ENCODE peak calls at places on chromosomes 7 and 10, in five cellular contexts. A is H9, M is H1, B is neuronal stem cell, C is trophoblast cell. E is an unnamed sample.

GRCh38 chr10:133196936-133197758 is 32.9 kb upstream of the UTF1 start:
- DNase-seq in C (no peak), M (no peak), B (no peak), A (no peak), E (no peak)

GRCh38 chr7:112990619-112991018 is 96.0 kb downstream of the GPR85 start:
- DNase-seq in M (no peak), B (no peak), A (no peak), C (peak; percentile 26), E (peak; percentile 47)

GRCh38 chr7:114901771-114902170 is 20.1 kb upstream of the MDFIC start:
- DNase-seq in A (no peak), B (no peak), C (peak; percentile 95), M (no peak), E (peak; percentile 14)

GRCh38 chr10:50526185-50526584 is 97.6 kb downstream of the SGMS1 start:
- DNase-seq in C (no peak), A (no peak), M (no peak), B (no peak), E (no peak)

GRCh38 chr7:20217193-20217948 is at the start of gene MACC1:
- DNase-seq in C (peak; percentile 93), M (peak; percentile 86), A (peak; percentile 90), B (peak; percentile 23), E (no peak)

GRCh38 chr10:6300106-6300783 is 97.5 kb downstream of the PFKFB3 start:
- DNase-seq in C (peak; percentile 39), M (no peak), B (no peak), A (no peak), E (peak; percentile 46)

GRCh38 chr10:15784662-15785300 is 65.1 kb upstream of the ITGA8 start:
- DNase-seq in A (peak; percentile 35), M (no peak), C (peak; percentile 58), B (no peak), E (peak; percentile 38)

GRCh38 chr10:85794553-85794952 is 572.0 kb downstream of the GRID1 start:
- DNase-seq in M (no peak), A (no peak), C (no peak), B (no peak), E (no peak)

GRCh38 chr7:47576031-47576908 is 5.6 kb downstream of the TNS3 start:
- DNase-seq in B (no peak), M (no peak), C (peak; percentile 98), A (no peak), E (peak; percentile 38)

GRCh38 chr10:102451105-102451969 is at the start of gene C10orf95:
- DNase-seq in M (no peak), A (no peak), B (no peak), C (peak; percentile 74), E (peak; percentile 30)

GRCh38 chr10:63627881-63628296 is 106.7 kb downstream of the REEP3 start:
- DNase-seq in M (no peak), A (no peak), B (no peak), C (no peak), E (peak; percentile 15)

GRCh38 chr7:15607541-15608210 is 45.9 kb upstream of the AGMO start:
- DNase-seq in A (no peak), B (no peak), M (no peak), C (no peak), E (peak; percentile 11)

GRCh38 chr7:24570983-24571382 is 2.3 kb upstream of the PALS2 start:
- DNase-seq in C (no peak), B (no peak), M (no peak), A (no peak), E (no peak)

GRCh38 chr7:117020605-117021002 is 67.3 kb downstream of the ST7 start:
- DNase-seq in B (peak; percentile 43), C (no peak), M (no peak), A (no peak), E (no peak)

GRCh38 chr7:101163281-101164070 is 1.9 kb downstream of the VGF start:
- DNase-seq in M (no peak), B (no peak), C (peak; percentile 41), A (peak; percentile 82), E (no peak)

GRCh38 chr10:43396928-43397624 is 11.9 kb downstream of the HNRNPF start:
- DNase-seq in B (peak; percentile 79), A (peak; percentile 93), C (peak; percentile 76), M (no peak), E (peak; percentile 92)
- H2BK120ac ChIP-seq in B (no peak overlapping the region), A (no peak overlapping the region), C (peak overlapping the region; percentile 87), M (no peak overlapping the region), E (peak overlapping the region; percentile 94)

GRCh38 chr10:13842119-13842518 is 255.4 kb downstream of the PRPF18 start:
- DNase-seq in B (no peak), C (no peak), M (no peak), A (no peak), E (no peak)

GRCh38 chr10:13837966-13838365 is 251.2 kb downstream of the PRPF18 start:
- DNase-seq in A (no peak), M (no peak), B (no peak), C (no peak), E (no peak)

GRCh38 chr10:13839430-13839986 is 252.7 kb downstream of the PRPF18 start:
- DNase-seq in C (peak; percentile 93), B (no peak), M (no peak), A (no peak), E (peak; percentile 95)

GRCh38 chr10:13839030-13839429 is 252.3 kb downstream of the PRPF18 start:
- DNase-seq in A (no peak), B (no peak), M (no peak), C (no peak), E (no peak)

GRCh38 chr10:13840036-13840435 is 253.3 kb downstream of the PRPF18 start:
- DNase-seq in B (no peak), M (no peak), C (peak; percentile 62), A (no peak), E (peak; percentile 52)
- H2AK5ac ChIP-seq in B (no peak overlapping the region), M (no peak overlapping the region), C (no peak overlapping the region), A (no peak overlapping the region), E (peak overlapping the region; percentile 13)

DNA sequence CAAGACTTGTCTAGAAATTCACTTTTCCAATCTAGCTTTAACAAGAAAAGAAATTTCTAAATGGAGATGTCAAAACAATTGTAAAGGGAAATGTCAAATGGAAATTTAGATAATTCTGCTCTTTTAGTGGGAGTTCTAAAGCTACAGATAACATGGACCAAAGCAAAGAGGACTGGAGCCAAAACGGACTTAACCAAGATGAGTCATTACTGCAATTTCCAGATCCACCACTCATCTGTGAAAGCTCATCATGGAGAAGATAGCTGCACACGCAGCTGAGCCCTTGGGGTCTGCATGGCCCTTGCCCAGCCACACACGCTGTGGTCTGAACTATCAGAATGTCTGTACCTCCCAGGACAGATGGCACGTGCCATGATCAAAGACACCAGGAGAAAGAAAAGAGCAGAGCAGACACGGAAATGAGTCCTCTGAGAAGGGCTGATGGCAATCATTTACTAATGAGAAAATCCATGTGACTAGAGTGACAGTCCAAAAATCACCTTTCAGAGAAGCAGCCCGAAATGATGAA is 178.0 kb upstream of the MGMT start:
- DNase-seq in M (no peak), B (no peak), A (no peak), C (no peak), E (peak; percentile 43)
- H2BK12ac ChIP-seq in M (no peak overlapping the region), B (no peak overlapping the region), A (no peak overlapping the region), C (no peak overlapping the region), E (no peak overlapping the region)

DNA sequence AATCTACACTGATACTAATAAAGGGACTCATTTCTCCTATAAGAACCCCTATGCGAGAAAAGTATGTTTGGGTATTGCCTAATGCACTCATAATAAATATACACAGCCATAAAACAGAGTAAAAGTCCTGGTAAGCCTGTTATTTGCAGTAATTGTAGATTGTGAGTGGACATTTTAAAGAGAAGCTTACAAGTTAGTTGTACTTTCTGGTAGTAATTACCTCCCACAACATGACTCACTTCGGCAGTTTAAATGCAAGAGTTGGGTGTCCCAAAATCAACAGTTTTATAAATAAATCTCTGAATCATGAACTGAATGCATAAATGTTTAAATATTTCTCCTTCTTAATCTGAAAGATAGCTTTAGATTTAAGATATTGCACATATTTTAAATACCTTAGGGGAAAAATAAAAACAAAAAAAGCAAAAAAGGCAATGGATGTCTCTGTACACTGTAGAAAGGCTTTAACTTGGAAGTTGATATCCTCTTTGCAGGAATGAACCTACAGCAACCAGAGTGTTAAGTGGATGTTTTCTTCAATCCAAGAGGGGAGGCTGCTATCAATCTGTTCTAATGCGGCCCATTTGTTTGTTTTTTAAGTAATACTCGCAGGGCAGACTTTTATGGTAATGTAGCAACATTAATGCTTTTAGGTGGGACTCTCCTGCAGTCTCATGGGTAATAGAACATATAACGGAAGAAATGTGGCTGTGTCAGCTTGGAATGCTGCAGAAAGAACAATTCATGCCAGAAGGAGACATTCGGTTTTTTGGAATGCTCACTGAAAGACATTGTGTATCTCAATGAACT is 57.3 kb upstream of the ZEB1 start:
- DNase-seq in C (no peak), M (no peak), B (no peak), A (no peak), E (peak; percentile 78)
- H2BK120ac ChIP-seq in C (no peak overlapping the region), M (no peak overlapping the region), B (no peak overlapping the region), A (no peak overlapping the region), E (no peak overlapping the region)